ENCODE peak calls at places on chromosomes 13 and 19, in eight cellular contexts. R, L, D, U, W, I, B and N are unnamed samples.

GRCh38 chr19:5309438-5310204 is 31.0 kb downstream of the PTPRS start:
- DNase-seq in R (no peak), L (no peak), D (no peak), U (peak), W (no peak), I (no peak), B (no peak), N (peak)

GRCh38 chr13:41383400-41383799 is 72.3 kb downstream of the NAA16 start:
- DNase-seq in R (no peak), L (no peak), D (no peak), U (peak), W (no peak), I (no peak), B (no peak), N (no peak)

GRCh38 chr13:76792680-76793334 is 93.4 kb downstream of the KCTD12 start:
- DNase-seq in R (no peak), L (no peak), D (peak), U (peak), W (no peak), I (no peak), B (peak), N (no peak)

GRCh38 chr13:84917252-84917878 is 881.9 kb downstream of the SLITRK6 start:
- DNase-seq in R (no peak), L (no peak), D (no peak), U (peak), W (peak), I (no peak), B (no peak), N (no peak)

GRCh38 chr19:18710986-18711751 is 27.7 kb downstream of the CRTC1 start:
- DNase-seq in R (no peak), L (no peak), D (no peak), U (peak), W (no peak), I (no peak), B (peak), N (no peak)

GRCh38 chr19:44303305-44303704 is 1.5 kb downstream of the ZNF235 start:
- DNase-seq in R (no peak), L (no peak), D (no peak), U (no peak), W (no peak), I (no peak), B (no peak), N (no peak)

GRCh38 chr19:459724-460511 is 915 bp downstream of the SHC2 start:
- DNase-seq in R (peak), L (peak), D (no peak), U (peak), W (no peak), I (no peak), B (peak), N (peak)

GRCh38 chr19:21604351-21604926 is 99.0 kb downstream of the ZNF429 start:
- DNase-seq in R (no peak), L (no peak), D (no peak), U (no peak), W (peak), I (no peak), B (no peak), N (peak)

GRCh38 chr19:40262422-40262821 is 22.7 kb downstream of the AKT2 start:
- DNase-seq in R (no peak), L (no peak), D (no peak), U (no peak), W (no peak), I (no peak), B (no peak), N (no peak)

GRCh38 chr19:50300051-50300450 is 29.1 kb downstream of the KCNC3 start:
- DNase-seq in R (no peak), L (no peak), D (no peak), U (no peak), W (no peak), I (no peak), B (peak), N (no peak)

GRCh38 chr13:111006508-111007031 is 91.7 kb upstream of the ANKRD10 start:
- DNase-seq in R (no peak), L (peak), D (peak), U (peak), W (no peak), I (peak), B (peak), N (peak)

GRCh38 chr19:30703645-30704044 is 331.5 kb downstream of the ZNF536 start:
- DNase-seq in R (no peak), L (no peak), D (no peak), U (no peak), W (no peak), I (no peak), B (no peak), N (no peak)

GRCh38 chr13:43758834-43759233 is 27.9 kb downstream of the ENOX1 start:
- DNase-seq in R (no peak), L (no peak), D (no peak), U (no peak), W (no peak), I (no peak), B (no peak), N (no peak)

GRCh38 chr19:36222503-36222902 is 7.6 kb downstream of the ZNF146 start:
- DNase-seq in R (no peak), L (no peak), D (no peak), U (no peak), W (no peak), I (no peak), B (no peak), N (no peak)

GRCh38 chr19:36221474-36221873 is 6.6 kb downstream of the ZNF146 start:
- DNase-seq in R (no peak), L (no peak), D (no peak), U (no peak), W (no peak), I (no peak), B (no peak), N (no peak)

GRCh38 chr19:36225219-36225892 is 10.4 kb downstream of the ZNF146 start:
- DNase-seq in R (no peak), L (no peak), D (no peak), U (peak), W (no peak), I (no peak), B (no peak), N (no peak)
- H3K4me3 ChIP-seq in R (no peak), L (no peak), D (no peak), U (no peak), W (no peak), I (no peak), B (peak), N (no peak)

DNA sequence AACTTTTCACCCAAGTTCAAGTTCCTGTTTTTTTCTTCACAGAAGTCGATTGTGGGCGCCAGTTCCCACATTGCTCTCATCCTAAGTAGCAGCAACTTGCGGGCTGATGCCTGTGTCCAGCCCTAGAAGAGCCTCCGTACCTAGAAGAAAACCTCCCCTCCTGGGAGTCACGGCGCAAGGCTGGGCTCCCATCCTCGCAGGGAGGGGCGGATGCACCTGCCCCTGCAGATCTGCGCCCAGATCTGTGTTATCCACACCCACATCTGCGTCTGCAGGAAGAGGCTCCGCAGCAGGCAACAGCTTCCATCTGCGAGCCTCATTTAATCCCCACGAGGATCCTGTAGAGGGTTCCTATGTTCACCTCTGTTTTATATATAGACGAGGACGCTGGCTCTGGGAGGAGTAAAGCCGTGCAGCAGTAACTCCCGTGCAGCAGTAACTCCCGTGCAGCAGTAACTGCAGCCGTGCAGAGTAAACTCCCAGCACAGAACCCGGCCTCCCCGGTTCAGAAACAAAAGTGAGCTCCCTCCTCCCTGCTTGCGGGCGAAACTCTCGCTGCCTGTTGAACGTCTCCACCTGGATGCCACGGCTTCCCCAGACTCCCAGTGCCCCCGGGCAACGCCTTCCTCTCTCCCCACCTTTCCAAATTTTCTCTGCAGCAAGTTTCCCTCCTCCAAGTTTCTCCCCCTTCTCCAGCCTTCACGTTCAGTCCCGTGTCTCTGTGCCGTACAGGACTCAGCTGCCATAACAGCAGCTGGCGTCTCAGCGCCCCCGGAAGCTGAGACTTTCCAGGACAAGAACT is 23.5 kb upstream of the LAIR1 start:
- DNase-seq in R (peak), L (peak), D (no peak), U (no peak), W (peak), I (peak), B (no peak), N (no peak)
- H3K4me3 ChIP-seq in R (peak), L (peak), D (peak), U (peak), W (peak), I (no peak), B (peak), N (peak)

GRCh38 chr19:16457954-16458331 is 13.8 kb downstream of the EPS15L1 start:
- DNase-seq in R (no peak), L (no peak), D (no peak), U (no peak), W (no peak), I (no peak), B (no peak), N (no peak)
- H3K4me3 ChIP-seq in R (no peak), L (no peak), D (no peak), U (no peak), W (peak), I (no peak), B (no peak), N (no peak)

DNA sequence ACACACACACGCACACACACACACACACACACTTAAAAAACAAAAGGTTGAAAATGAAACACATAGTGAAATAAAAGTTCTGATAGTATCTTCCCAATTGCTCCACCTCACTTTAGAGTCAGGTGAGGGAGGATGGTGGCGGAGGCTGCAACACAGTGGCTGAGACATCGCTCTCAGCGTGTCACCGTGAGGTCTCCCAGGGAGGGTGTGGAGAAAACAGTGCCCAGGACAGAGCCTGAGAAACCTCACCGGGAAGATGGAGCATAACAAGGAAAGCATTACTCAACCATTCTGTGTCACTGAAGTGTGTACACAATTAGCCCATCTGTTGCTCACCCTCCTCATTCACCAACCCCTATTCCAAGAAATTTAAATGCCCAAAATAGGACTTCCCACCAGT is 111.4 kb upstream of the USP29 start:
- DNase-seq in R (no peak), L (no peak), D (no peak), U (no peak), W (no peak), I (no peak), B (no peak), N (no peak)
- H3K4me3 ChIP-seq in R (no peak), L (no peak), D (no peak), U (no peak), W (no peak), I (no peak), B (no peak), N (no peak)

DNA sequence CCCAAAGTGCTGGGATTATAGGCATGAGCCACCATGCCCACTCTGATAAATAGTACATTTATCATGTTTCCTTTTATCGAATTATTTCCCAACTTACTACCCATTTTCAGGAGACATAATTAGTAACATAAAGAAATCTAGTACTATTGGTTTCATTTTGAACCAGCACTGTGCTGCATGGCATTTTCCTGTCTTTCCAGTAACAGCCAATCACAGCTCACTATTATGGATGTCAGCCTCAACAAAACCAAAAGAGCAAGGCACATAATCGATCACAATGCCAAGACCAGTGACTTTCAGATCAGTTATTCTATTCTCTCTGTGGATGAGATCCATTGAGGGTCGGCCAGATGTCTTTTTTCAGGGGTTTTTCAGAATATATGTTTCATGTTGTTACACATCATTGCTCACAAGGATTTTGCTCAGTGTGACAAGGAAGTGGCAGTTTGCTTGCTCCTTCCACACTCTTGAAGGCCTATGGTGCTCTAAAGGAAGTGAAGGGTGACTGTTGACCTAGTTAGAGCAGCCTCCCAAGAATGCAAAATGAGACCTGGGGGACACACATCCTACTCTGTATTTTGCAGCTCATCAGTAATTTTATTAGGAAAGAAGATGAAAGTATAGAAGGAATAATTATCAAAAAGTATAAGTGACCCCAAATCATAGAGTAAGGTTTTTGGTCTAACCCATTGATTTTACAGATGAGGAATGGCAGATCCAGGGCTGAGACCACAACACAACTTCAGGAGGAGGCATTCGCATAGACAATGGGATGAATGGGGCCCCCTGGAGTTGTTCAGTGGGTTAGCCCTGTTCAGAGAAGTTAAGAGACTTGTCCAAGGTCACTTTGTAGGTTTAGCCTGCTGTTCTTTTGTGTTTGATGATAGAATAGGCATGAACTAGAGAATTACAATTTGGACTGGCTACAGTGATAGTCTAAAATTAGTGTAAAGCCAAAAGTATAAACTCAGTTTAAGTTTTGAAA is 233.6 kb downstream of the KCNRG start:
- DNase-seq in R (no peak), L (no peak), D (no peak), U (no peak), W (peak), I (no peak), B (no peak), N (no peak)
- H3K4me3 ChIP-seq in R (no peak), L (no peak), D (no peak), U (no peak), W (no peak), I (no peak), B (no peak), N (no peak)

DNA sequence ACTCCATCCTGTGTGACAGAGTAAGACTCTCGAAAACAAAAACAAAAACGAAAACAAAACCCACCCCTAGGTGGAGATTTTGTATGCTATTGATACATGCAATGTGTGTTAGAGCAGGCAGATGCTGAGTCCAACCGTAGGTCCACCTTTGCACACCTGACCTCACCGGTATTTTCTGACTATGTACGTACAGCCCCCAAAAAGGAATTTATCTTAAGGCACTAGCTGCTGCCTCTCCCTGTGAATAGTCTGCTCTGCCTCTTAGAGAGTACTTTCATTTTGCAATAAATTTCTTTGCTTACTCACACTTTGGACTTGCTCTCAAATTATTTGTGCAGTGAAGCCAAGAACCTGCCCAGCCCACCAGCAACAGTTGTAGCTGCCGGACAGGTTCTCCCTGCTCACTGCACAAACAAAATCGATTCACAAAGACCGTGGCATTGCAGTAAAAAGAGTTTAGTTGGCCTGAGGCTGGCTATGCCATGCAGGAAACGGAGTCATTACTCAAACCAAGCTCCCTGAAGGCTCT is 8.2 kb upstream of the ZNF77 start:
- DNase-seq in R (no peak), L (peak), D (no peak), U (no peak), W (peak), I (peak), B (no peak), N (no peak)
- H3K4me3 ChIP-seq in R (peak), L (peak), D (no peak), U (no peak), W (peak), I (no peak), B (no peak), N (no peak)

GRCh38 chr19:53982611-53983010 is 8.8 kb upstream of the CACNG6 start:
- DNase-seq in R (no peak), L (no peak), D (no peak), U (peak), W (no peak), I (no peak), B (peak), N (peak)

GRCh38 chr19:53983457-53984289 is 7.8 kb upstream of the CACNG6 start:
- DNase-seq in R (no peak), L (no peak), D (no peak), U (no peak), W (no peak), I (no peak), B (no peak), N (no peak)

GRCh38 chr19:53980553-53981407 is 10.7 kb upstream of the CACNG6 start:
- DNase-seq in R (peak), L (no peak), D (no peak), U (peak), W (no peak), I (no peak), B (no peak), N (peak)

GRCh38 chr19:53981408-53981998 is 9.9 kb upstream of the CACNG6 start:
- DNase-seq in R (no peak), L (no peak), D (no peak), U (no peak), W (no peak), I (no peak), B (no peak), N (peak)

DNA sequence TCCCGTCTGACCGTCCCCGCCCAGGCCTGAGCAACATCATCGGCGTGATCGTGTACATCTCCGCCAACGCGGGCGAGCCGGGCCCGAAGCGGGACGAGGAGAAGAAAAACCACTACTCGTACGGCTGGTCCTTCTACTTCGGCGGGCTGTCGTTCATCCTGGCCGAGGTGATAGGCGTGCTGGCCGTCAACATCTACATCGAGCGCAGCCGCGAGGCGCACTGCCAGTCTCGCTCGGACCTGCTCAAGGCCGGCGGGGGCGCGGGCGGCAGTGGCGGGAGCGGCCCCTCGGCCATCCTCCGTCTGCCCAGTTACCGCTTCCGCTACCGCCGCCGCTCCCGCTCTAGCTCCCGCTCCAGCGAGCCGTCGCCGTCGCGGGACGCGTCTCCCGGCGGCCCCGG is 9.4 kb upstream of the CACNG6 start:
- DNase-seq in R (no peak), L (no peak), D (no peak), U (no peak), W (no peak), I (no peak), B (no peak), N (peak)
- H3K4me3 ChIP-seq in R (no peak), L (peak), D (peak), U (peak), W (no peak), I (no peak), B (peak), N (no peak)

GRCh38 chr13:99662678-99663077 is 161.4 kb downstream of the TM9SF2 start:
- DNase-seq in R (no peak), L (no peak), D (no peak), U (no peak), W (no peak), I (no peak), B (no peak), N (no peak)

GRCh38 chr13:99660101-99660500 is 158.8 kb downstream of the TM9SF2 start:
- DNase-seq in R (no peak), L (no peak), D (no peak), U (no peak), W (no peak), I (no peak), B (no peak), N (no peak)

GRCh38 chr13:99663908-99664307 is 162.6 kb downstream of the TM9SF2 start:
- DNase-seq in R (no peak), L (no peak), D (no peak), U (no peak), W (no peak), I (no peak), B (no peak), N (no peak)

GRCh38 chr13:99663185-99663825 is 162.0 kb downstream of the TM9SF2 start:
- DNase-seq in R (no peak), L (no peak), D (no peak), U (no peak), W (no peak), I (no peak), B (no peak), N (no peak)

GRCh38 chr13:99661791-99662190 is 160.5 kb downstream of the TM9SF2 start:
- DNase-seq in R (no peak), L (no peak), D (no peak), U (no peak), W (no peak), I (no peak), B (no peak), N (peak)
- H3K4me3 ChIP-seq in R (no peak), L (no peak), D (no peak), U (no peak), W (no peak), I (no peak), B (no peak), N (no peak)

DNA sequence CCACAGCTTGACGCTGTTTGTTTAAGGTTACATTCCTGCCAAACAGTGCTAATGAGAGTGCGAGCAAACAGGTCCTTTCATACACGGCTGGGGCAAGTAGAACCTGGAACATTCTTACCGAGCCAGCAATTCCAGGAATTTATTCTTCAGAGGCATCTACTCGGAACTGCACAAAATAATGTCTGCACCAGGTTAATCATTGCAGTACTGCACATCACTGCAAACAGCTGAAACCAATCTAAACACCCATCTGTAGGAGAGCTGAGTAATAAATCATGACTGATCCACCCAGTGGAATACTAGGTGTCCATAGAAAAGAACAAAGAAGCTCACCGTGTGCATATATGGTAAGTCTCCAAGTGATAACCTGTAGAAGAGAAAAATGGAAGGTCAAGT is 1.2 kb upstream of the ZNF579 start:
- DNase-seq in R (no peak), L (no peak), D (no peak), U (no peak), W (no peak), I (no peak), B (no peak), N (no peak)
- H3K4me3 ChIP-seq in R (no peak), L (peak), D (no peak), U (no peak), W (no peak), I (no peak), B (no peak), N (no peak)